ENCODE peak calls at places on chromosomes 16 and 17, in eight cellular contexts. P, E, A, M, B, Y, R and X are unnamed samples.

GRCh38 chr16:56295739-56296527 is 104.6 kb downstream of the GNAO1 start:
- DNase-seq in P (no peak), E (no peak), A (no peak), M (no peak), B (no peak), Y (no peak), R (no peak), X (no peak)

GRCh38 chr17:2421315-2422147 is 20.7 kb upstream of the MNT start:
- DNase-seq in P (no peak), E (no peak), A (no peak), M (no peak), B (no peak), Y (no peak), R (no peak), X (no peak)

GRCh38 chr17:42042598-42043319 is 7.6 kb downstream of the C17orf113 start:
- DNase-seq in P (no peak), E (no peak), A (no peak), M (no peak), B (no peak), Y (no peak), R (no peak), X (no peak)

GRCh38 chr16:30122621-30123160 is 329 bp downstream of the MAPK3 start:
- DNase-seq in P (no peak), E (no peak), A (no peak), M (peak; percentile 40), B (no peak), Y (no peak), R (no peak), X (no peak)

GRCh38 chr16:9437115-9437514 is 345.7 kb downstream of the HAPSTR1 start:
- DNase-seq in P (no peak), E (no peak), A (no peak), M (no peak), B (no peak), Y (no peak), R (no peak), X (no peak)

GRCh38 chr16:70473446-70474319 is 19.3 kb downstream of the FCSK start:
- DNase-seq in P (no peak), E (no peak), A (no peak), M (no peak), B (no peak), Y (no peak), R (no peak), X (no peak)

GRCh38 chr17:12089809-12090384 is 69.2 kb downstream of the MAP2K4 start:
- DNase-seq in P (peak; percentile 63), E (no peak), A (no peak), M (no peak), B (no peak), Y (peak; percentile 22), R (no peak), X (no peak)

GRCh38 chr17:45759761-45760160 is 24.4 kb upstream of the CRHR1 start:
- DNase-seq in P (no peak), E (no peak), A (no peak), M (no peak), B (no peak), Y (no peak), R (peak; percentile 26), X (no peak)

GRCh38 chr17:28760561-28760960 is 16.8 kb downstream of the TRAF4 start:
- DNase-seq in P (no peak), E (no peak), A (no peak), M (no peak), B (no peak), Y (no peak), R (no peak), X (no peak)

GRCh38 chr17:79819085-79819484 is 20.2 kb downstream of the CBX4 start:
- DNase-seq in P (no peak), E (no peak), A (no peak), M (no peak), B (no peak), Y (no peak), R (no peak), X (no peak)

GRCh38 chr17:40915199-40915661 is 22.2 kb downstream of the KRT23 start:
- DNase-seq in P (peak; percentile 89), E (no peak), A (no peak), M (no peak), B (no peak), Y (peak; percentile 84), R (no peak), X (no peak)

GRCh38 chr17:50268632-50269287 is 5.5 kb upstream of the TMEM92 start:
- DNase-seq in P (peak; percentile 52), E (no peak), A (no peak), M (no peak), B (no peak), Y (no peak), R (no peak), X (no peak)